ENCODE peak calls at places on chromosome 16, in four cellular contexts. J, O, M and Z are unnamed samples.

GRCh38 chr16:457732-458400 is 32.4 kb downstream of the RAB11FIP3 start:
- DNase-seq in M (no peak), O (peak), J (peak), Z (no peak)

GRCh38 chr16:58912571-58912970 is 178.5 kb upstream of the GOT2 start:
- DNase-seq in O (peak), M (no peak), J (no peak), Z (no peak)

GRCh38 chr16:3057181-3058166 is 8.0 kb upstream of the IL32 start:
- DNase-seq in J (no peak), M (no peak), O (no peak), Z (no peak)

GRCh38 chr16:15593235-15593634 is 49.7 kb downstream of the MARF1 start:
- DNase-seq in M (no peak), O (no peak), J (no peak), Z (no peak)

GRCh38 chr16:64809876-64810629 is 311.8 kb downstream of the CDH11 start:
- DNase-seq in J (no peak), M (no peak), O (no peak), Z (no peak)

GRCh38 chr16:4461250-4462085 is 13.0 kb downstream of the NMRAL1 start:
- DNase-seq in M (no peak), J (peak), O (peak), Z (no peak)

GRCh38 chr16:86680137-86680536 is 101.8 kb downstream of the FOXL1 start:
- DNase-seq in M (no peak), O (no peak), J (no peak), Z (no peak)

GRCh38 chr16:559021-559380 is 1.2 kb upstream of the PRR35 start:
- DNase-seq in J (no peak), M (no peak), O (no peak), Z (no peak)

GRCh38 chr16:67800252-67801046 is 5.9 kb downstream of the RANBP10 start:
- DNase-seq in J (no peak), O (no peak), M (no peak), Z (no peak)

GRCh38 chr16:58508671-58509251 is 6.6 kb upstream of the SETD6 start:
- DNase-seq in M (no peak), J (no peak), O (no peak), Z (no peak)

GRCh38 chr16:89319883-89320716 is 102.6 kb downstream of the ZNF778 start:
- DNase-seq in M (no peak), J (no peak), O (peak), Z (no peak)

GRCh38 chr16:23337836-23338550 is 35.9 kb downstream of the SCNN1B start:
- DNase-seq in O (no peak), M (no peak), J (no peak), Z (no peak)

GRCh38 chr16:55091871-55092230 is 161.2 kb downstream of the IRX5 start:
- DNase-seq in O (no peak), M (no peak), J (no peak), Z (no peak)

GRCh38 chr16:57904101-57904500 is 66.8 kb downstream of the CNGB1 start:
- DNase-seq in O (no peak), M (no peak), J (no peak), Z (no peak)

GRCh38 chr16:28520672-28521071 is 14.0 kb upstream of the IL27 start:
- DNase-seq in J (no peak), O (no peak), M (no peak), Z (no peak)

GRCh38 chr16:85437161-85438052 is 175.7 kb upstream of the GSE1 start:
- DNase-seq in M (no peak), J (no peak), O (peak), Z (no peak)

GRCh38 chr16:31333686-31334649 is 21.0 kb upstream of the ITGAX start:
- DNase-seq in M (no peak), J (no peak), O (peak), Z (no peak)

GRCh38 chr16:12381662-12382061 is 405.1 kb downstream of the SNX29 start:
- DNase-seq in M (no peak), O (no peak), J (no peak), Z (no peak)

GRCh38 chr16:10895053-10895946 is 18.3 kb downstream of the CIITA start:
- DNase-seq in J (no peak), M (no peak), O (peak), Z (no peak)

GRCh38 chr16:2954647-2955381 is 9.3 kb upstream of the KREMEN2 start:
- DNase-seq in O (no peak), J (no peak), M (no peak), Z (no peak)

GRCh38 chr16:2284001-2284770 is 16.3 kb upstream of the RNPS1 start:
- DNase-seq in M (no peak), O (no peak), J (no peak), Z (no peak)

GRCh38 chr16:72950669-72951068 is 97.3 kb downstream of the ZFHX3 start:
- DNase-seq in J (no peak), O (no peak), M (no peak), Z (no peak)

GRCh38 chr16:88527186-88527936 is 42.8 kb upstream of the ZC3H18 start:
- DNase-seq in O (peak), M (peak), J (peak), Z (peak)

GRCh38 chr16:10387378-10387681 is 1.5 kb downstream of the ATF7IP2 start:
- DNase-seq in O (no peak), M (no peak), J (no peak), Z (no peak)

GRCh38 chr16:49489686-49490320 is 116.2 kb downstream of the C16orf78 start:
- DNase-seq in M (no peak), O (no peak), J (no peak), Z (no peak)

GRCh38 chr16:30353438-30354129 is 1.5 kb downstream of the CD2BP2 start:
- DNase-seq in M (no peak), J (no peak), O (no peak), Z (no peak)

GRCh38 chr16:64445649-64446048 is 676.2 kb downstream of the CDH11 start:
- DNase-seq in M (no peak), O (peak), J (no peak), Z (no peak)

GRCh38 chr16:58306327-58306726 is 11.5 kb upstream of the PRSS54 start:
- DNase-seq in O (no peak), J (no peak), M (peak), Z (no peak)

GRCh38 chr16:81448154-81449131 is 3.8 kb downstream of the CMIP start:
- DNase-seq in J (no peak), M (no peak), O (no peak), Z (no peak)

GRCh38 chr16:58732545-58733247 is 1.4 kb downstream of the GOT2 start:
- DNase-seq in O (peak), J (no peak), M (no peak), Z (no peak)

GRCh38 chr16:69494993-69495392 is 70.6 kb downstream of the CYB5B start:
- DNase-seq in O (peak), M (no peak), J (no peak), Z (no peak)

GRCh38 chr16:58501242-58502131 is 1.5 kb downstream of the NDRG4 start:
- DNase-seq in M (no peak), J (peak), O (peak), Z (no peak)